ENCODE peak calls at places on chromosomes 11 and 22, in five cellular contexts. S, Q, M, E and U are unnamed samples.

GRCh38 chr11:122491486-122491885 is 164.0 kb upstream of the UBASH3B start:
- DNase-seq in S (peak; percentile 75), Q (no peak), M (no peak), E (no peak), U (no peak)

GRCh38 chr11:64367931-64368672 is 9.1 kb downstream of the RPS6KA4 start:
- DNase-seq in S (no peak), Q (peak; percentile 64), M (no peak), E (no peak), U (no peak)

GRCh38 chr22:26711205-26711958 is 54.0 kb downstream of the MIAT start:
- DNase-seq in S (peak; percentile 62), Q (peak; percentile 31), M (peak; percentile 84), E (no peak), U (no peak)

GRCh38 chr11:45180158-45180887 is 33.9 kb downstream of the PRDM11 start:
- DNase-seq in S (no peak), Q (peak; percentile 67), M (peak; percentile 21), E (no peak), U (peak; percentile 49)

GRCh38 chr11:105960252-105961245 is 61.5 kb downstream of the MSANTD4 start:
- DNase-seq in S (no peak), Q (peak; percentile 91), M (no peak), E (no peak), U (no peak)

GRCh38 chr11:45684440-45684839 is 19.0 kb upstream of the CHST1 start:
- DNase-seq in S (no peak), Q (no peak), M (no peak), E (no peak), U (no peak)

GRCh38 chr22:25956801-25957200 is 212.5 kb upstream of the SEZ6L start:
- DNase-seq in S (no peak), Q (no peak), M (no peak), E (no peak), U (no peak)

GRCh38 chr11:115678942-115679341 is 174.7 kb upstream of the CADM1 start:
- DNase-seq in S (no peak), Q (peak; percentile 74), M (no peak), E (no peak), U (no peak)

GRCh38 chr11:82930229-82930628 is 28.7 kb downstream of the DDIAS start:
- DNase-seq in S (no peak), Q (no peak), M (no peak), E (no peak), U (no peak)

GRCh38 chr22:25030636-25031035 is 78.1 kb downstream of the KIAA1671 start:
- DNase-seq in S (no peak), Q (no peak), M (no peak), E (no peak), U (no peak)

GRCh38 chr11:3609416-3610265 is 32.2 kb downstream of the ART5 start:
- DNase-seq in S (peak; percentile 37), Q (peak; percentile 44), M (peak; percentile 45), E (no peak), U (peak; percentile 54)

GRCh38 chr11:128738942-128739341 is 45.1 kb downstream of the FLI1 start:
- DNase-seq in S (no peak), Q (no peak), M (no peak), E (no peak), U (no peak)

GRCh38 chr11:2577071-2578005 is 122.5 kb downstream of the KCNQ1OT1 start:
- DNase-seq in S (no peak), Q (peak; percentile 36), M (no peak), E (no peak), U (no peak)

GRCh38 chr11:128500488-128500887 is 86.9 kb downstream of the ETS1 start:
- DNase-seq in S (peak; percentile 62), Q (no peak), M (no peak), E (no peak), U (no peak)

GRCh38 chr11:114678125-114679036 is at the start of gene NXPE2:
- DNase-seq in S (peak; percentile 57), Q (no peak), M (peak; percentile 79), E (no peak), U (no peak)

GRCh38 chr11:109794501-109794900 is 298.7 kb upstream of the ZC3H12C start:
- DNase-seq in S (peak; percentile 10), Q (no peak), M (peak; percentile 13), E (no peak), U (no peak)

GRCh38 chr22:41699264-41700104 is at the start of gene MEI1:
- DNase-seq in S (peak; percentile 56), Q (peak; percentile 85), M (no peak), E (peak; percentile 38), U (no peak)

GRCh38 chr11:64581057-64581523 is 9.9 kb upstream of the SLC22A12 start:
- DNase-seq in S (no peak), Q (no peak), M (no peak), E (no peak), U (no peak)

GRCh38 chr11:2464451-2465165 is 19.8 kb downstream of the KCNQ1 start:
- DNase-seq in S (no peak), Q (no peak), M (no peak), E (no peak), U (no peak)

GRCh38 chr11:1171223-1171984 is 13.7 kb downstream of the MUC5AC start:
- DNase-seq in S (no peak), Q (no peak), M (no peak), E (no peak), U (no peak)

GRCh38 chr22:25161017-25161915 is 38.4 kb upstream of the CRYBB3 start:
- DNase-seq in S (no peak), Q (no peak), M (no peak), E (no peak), U (no peak)

GRCh38 chr11:110305169-110306018 is 9.0 kb upstream of the RDX start:
- DNase-seq in S (no peak), Q (no peak), M (no peak), E (no peak), U (no peak)

GRCh38 chr22:39534591-39535301 is 2.2 kb upstream of the RPS19BP1 start:
- DNase-seq in S (peak; percentile 53), Q (peak; percentile 90), M (peak; percentile 67), E (no peak), U (peak; percentile 89)

GRCh38 chr11:77418155-77418980 is 55.5 kb downstream of the PAK1 start:
- DNase-seq in S (no peak), Q (no peak), M (no peak), E (no peak), U (no peak)

GRCh38 chr22:49660794-49661781 is 166.6 kb downstream of the BRD1 start:
- DNase-seq in S (no peak), Q (peak; percentile 24), M (no peak), E (no peak), U (no peak)

GRCh38 chr11:19259487-19260345 is 19.0 kb upstream of the E2F8 start:
- DNase-seq in S (peak; percentile 54), Q (peak; percentile 52), M (peak; percentile 67), E (no peak), U (peak; percentile 62)

GRCh38 chr11:109036011-109036410 is 371.1 kb downstream of the DDX10 start:
- DNase-seq in S (no peak), Q (no peak), M (no peak), E (peak; percentile 7), U (no peak)

GRCh38 chr11:57321996-57322880 is 2.5 kb downstream of the TNKS1BP1 start:
- DNase-seq in S (peak; percentile 98), Q (peak; percentile 84), M (peak; percentile 99), E (no peak), U (peak; percentile 59)

GRCh38 chr11:57322881-57323467 is 1.8 kb downstream of the TNKS1BP1 start:
- DNase-seq in S (no peak), Q (no peak), M (no peak), E (no peak), U (no peak)

GRCh38 chr11:57324154-57324885 is 432 bp downstream of the TNKS1BP1 start:
- DNase-seq in S (peak; percentile 48), Q (peak; percentile 82), M (peak; percentile 78), E (no peak), U (peak; percentile 71)

GRCh38 chr11:57324886-57325734 is at the start of gene TNKS1BP1:
- DNase-seq in S (peak; percentile 97), Q (peak; percentile 97), M (peak; percentile 98), E (peak; percentile 95), U (peak; percentile 96)

DNA sequence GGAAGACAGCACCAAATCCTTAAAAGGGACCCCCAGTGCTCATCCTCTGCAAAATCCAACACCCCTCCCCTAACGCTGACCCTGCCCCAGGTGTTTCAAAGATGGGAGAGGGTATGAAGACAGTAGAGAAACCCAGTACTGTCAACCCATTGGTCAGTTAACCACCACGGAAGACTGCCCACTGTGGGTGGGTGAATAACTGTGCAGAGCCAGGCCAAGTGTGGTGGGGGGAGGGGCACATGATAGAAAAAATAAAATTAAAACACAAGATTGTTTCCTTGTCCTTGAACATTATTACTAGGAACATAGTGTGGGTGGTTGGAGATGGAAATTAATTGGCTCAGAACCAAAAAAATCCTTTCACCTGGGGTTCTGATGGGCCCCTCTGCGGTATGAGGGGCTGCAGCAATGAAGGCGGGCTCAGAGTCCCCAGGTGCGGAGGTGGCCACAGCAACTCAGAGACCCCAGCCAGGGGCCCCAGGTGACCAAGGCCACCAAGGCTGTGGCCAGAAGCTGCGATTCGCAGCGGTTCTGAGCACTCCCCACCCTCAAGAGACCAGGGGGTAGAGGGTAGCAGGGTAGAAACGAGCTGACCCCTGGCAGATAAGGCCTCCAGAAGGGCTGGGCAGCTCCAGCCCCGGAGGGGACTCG is 1.1 kb downstream of the TNKS1BP1 start:
- DNase-seq in S (peak; percentile 40), Q (no peak), M (peak; percentile 66), E (no peak), U (no peak)
- H3K18ac ChIP-seq in S (peak overlapping the region; percentile 86), Q (peak overlapping the region; percentile 18), M (peak overlapping the region; percentile 97), E (peak overlapping the region; percentile 83), U (peak overlapping the region; percentile 99)

DNA sequence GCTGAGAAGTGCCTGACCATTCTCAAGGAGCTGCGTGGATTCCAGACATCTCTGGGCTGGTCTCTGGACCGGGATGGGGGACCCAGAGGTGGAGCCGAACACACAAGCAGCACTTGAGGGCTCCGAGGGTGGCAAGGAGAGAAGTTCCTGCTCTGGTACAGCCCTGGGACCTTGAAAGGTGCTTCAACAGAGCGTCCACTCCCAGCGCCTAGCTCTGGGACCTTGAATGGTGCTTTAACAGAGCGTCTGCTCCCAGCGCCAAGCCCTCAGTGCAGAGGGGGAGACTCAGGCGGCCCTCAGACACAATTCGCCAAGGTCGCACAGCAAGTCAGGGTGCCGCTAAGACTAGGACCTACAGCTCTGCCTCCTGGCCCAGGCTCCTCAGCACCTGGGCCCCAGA is 10.6 kb upstream of the NPAS4 start:
- DNase-seq in S (no peak), Q (no peak), M (no peak), E (no peak), U (no peak)
- H3K27me3 ChIP-seq in S (peaks cover 11% of the 10 kb centered on the region), Q (no peaks in the 10 kb centered on the region), M (peaks cover 72% of the 10 kb centered on the region), E (peaks cover 4% of the 10 kb centered on the region), U (no peaks in the 10 kb centered on the region)

GRCh38 chr11:72411623-72412532 is 22.5 kb downstream of the CLPB start:
- DNase-seq in S (no peak), Q (no peak), M (no peak), E (no peak), U (no peak)
- H4K91ac ChIP-seq in S (no peak overlapping the region), Q (no peak overlapping the region), M (no peak overlapping the region), E (peak overlapping the region; percentile 79), U (no peak overlapping the region)

GRCh38 chr11:68130121-68130520 is 8.9 kb upstream of the CHKA start:
- DNase-seq in S (no peak), Q (no peak), M (no peak), E (no peak), U (no peak)

GRCh38 chr11:68122936-68123539 is 1.9 kb upstream of the CHKA start:
- DNase-seq in S (no peak), Q (peak; percentile 54), M (no peak), E (no peak), U (no peak)

GRCh38 chr11:68128682-68129327 is 7.6 kb upstream of the CHKA start:
- DNase-seq in S (peak; percentile 70), Q (peak; percentile 74), M (peak; percentile 60), E (no peak), U (no peak)

GRCh38 chr11:68125164-68125563 is 4.0 kb upstream of the CHKA start:
- DNase-seq in S (no peak), Q (no peak), M (no peak), E (no peak), U (no peak)

GRCh38 chr11:68127791-68128681 is 6.8 kb upstream of the CHKA start:
- DNase-seq in S (peak; percentile 40), Q (peak; percentile 98), M (peak; percentile 83), E (peak; percentile 94), U (peak; percentile 78)
- H3K18ac ChIP-seq in S (no peak overlapping the region), Q (peak overlapping the region; percentile 93), M (peak overlapping the region; percentile 77), E (peak overlapping the region; percentile 99), U (peak overlapping the region; percentile 90)